ENCODE peak calls at places on chromosomes 12 and 14, in nine cellular contexts. P is ELF-1; F is H54; O is BJ; J is stimulated activated CD4-positive, alpha-beta T cell treated with anti-CD3 and anti-CD28 coated beads, Interleukin-1b, Interleukin-23, amount 100 ng/mL, for 1 hour; N is HCT116; U is NCI-H1417 treated with DMSO at 0.1 percent for 48 hours; S is stimulated activated CD8-positive, alpha-beta memory T cell treated with anti-CD3 and anti-CD28 coated beads, Interleukin-7, amount 100 ng/mL, for 4 hours; Q is neural progenitor cell. M is an unnamed sample.

GRCh38 chr12:21353948-21354347 is 18.8 kb upstream of the IAPP start:
- DNase-seq in O (no peak), P (no peak), U (no peak), F (no peak), Q (no peak), S (no peak), J (no peak), N (no peak), M (no peak)

GRCh38 chr14:92670967-92671366 is 77.5 kb downstream of the LGMN start:
- DNase-seq in J (no peak), F (no peak), O (no peak), P (no peak), Q (no peak), N (no peak), U (no peak), S (no peak), M (no peak)

GRCh38 chr14:22561661-22562579 is 27.1 kb downstream of the DAD1 start:
- DNase-seq in Q (no peak), S (peak), P (no peak), U (no peak), N (no peak), F (no peak), J (no peak), O (no peak), M (peak)

GRCh38 chr12:119730381-119730780 is 62.4 kb downstream of the PRKAB1 start:
- DNase-seq in S (no peak), J (no peak), F (no peak), U (no peak), N (no peak), Q (no peak), P (no peak), O (no peak), M (no peak)

GRCh38 chr14:22769369-22769768 is 2.9 kb downstream of the OXA1L start:
- DNase-seq in J (no peak), F (no peak), P (no peak), Q (no peak), U (no peak), N (no peak), O (no peak), S (no peak), M (no peak)

GRCh38 chr12:104315326-104316224 is 12.0 kb downstream of the EID3 start:
- DNase-seq in O (no peak), N (no peak), F (no peak), Q (no peak), J (no peak), P (no peak), S (no peak), U (no peak), M (no peak)

GRCh38 chr14:71400821-71401447 is 493.7 kb downstream of the PCNX1 start:
- DNase-seq in F (no peak), O (no peak), U (no peak), S (no peak), J (no peak), Q (no peak), N (no peak), P (no peak), M (no peak)

GRCh38 chr14:101402936-101403660 is 158.2 kb upstream of the DIO3 start:
- DNase-seq in J (no peak), N (no peak), U (no peak), Q (no peak), P (no peak), S (no peak), O (no peak), F (no peak), M (no peak)

GRCh38 chr12:43112101-43112661 is 439.8 kb downstream of the ADAMTS20 start:
- DNase-seq in J (no peak), F (no peak), O (no peak), Q (no peak), N (no peak), S (no peak), P (peak), U (no peak), M (no peak)

GRCh38 chr14:50846171-50846880 is 15.4 kb upstream of the NIN start:
- DNase-seq in N (no peak), J (no peak), F (peak), P (no peak), S (no peak), O (peak), Q (no peak), U (no peak), M (no peak)

GRCh38 chr12:52442600-52443061 is 8.5 kb upstream of the KRT75 start:
- DNase-seq in N (peak), J (no peak), O (no peak), P (peak), Q (peak), U (no peak), F (peak), S (no peak), M (no peak)

GRCh38 chr12:76032043-76032981 is 736 bp upstream of the PHLDA1 start:
- DNase-seq in J (no peak), N (no peak), Q (peak), P (peak), U (no peak), F (no peak), O (no peak), S (no peak), M (peak)